ENCODE peak calls at places on chromosomes 7 and 10, in nine cellular contexts. O is BJ, A is AG09319, F is ascending aorta, H is neural crest cell, G is cardiac fibroblast, U is HFFc6, Q is body of pancreas, I is neural progenitor cell. V is an unnamed sample.

GRCh38 chr7:128891110-128891941 is 19.2 kb downstream of the KCP start:
- DNase-seq in O (no peak), A (no peak), F (no peak), H (no peak), G (no peak), U (no peak), Q (peak), I (peak), V (no peak)

GRCh38 chr7:94043299-94043698 is 39.1 kb upstream of the BET1 start:
- DNase-seq in O (no peak), A (no peak), F (no peak), H (no peak), G (peak), U (peak), Q (no peak), I (no peak), V (no peak)

GRCh38 chr10:12417341-12417740 is 68.0 kb downstream of the CAMK1D start:
- DNase-seq in O (no peak), A (no peak), F (no peak), H (no peak), G (no peak), U (no peak), Q (no peak), I (no peak), V (no peak)

GRCh38 chr7:14069961-14070360 is 80.5 kb upstream of the ETV1 start:
- DNase-seq in O (no peak), A (no peak), F (no peak), H (no peak), G (no peak), U (no peak), Q (no peak), I (no peak), V (no peak)

GRCh38 chr7:35878356-35878755 is 77.5 kb downstream of the SEPTIN7 start:
- DNase-seq in O (no peak), A (no peak), F (no peak), H (no peak), G (peak), U (peak), Q (no peak), I (no peak), V (no peak)

GRCh38 chr7:10343108-10343507 is 630.6 kb upstream of the PHF14 start:
- DNase-seq in O (no peak), A (no peak), F (no peak), H (no peak), G (no peak), U (no peak), Q (no peak), I (no peak), V (no peak)

GRCh38 chr10:103977204-103977603 is 10.3 kb downstream of the SLK start:
- DNase-seq in O (no peak), A (no peak), F (no peak), H (no peak), G (no peak), U (no peak), Q (no peak), I (no peak), V (no peak)

GRCh38 chr7:45026984-45027773 is 27.2 kb downstream of the CCM2 start:
- DNase-seq in O (no peak), A (peak), F (no peak), H (no peak), G (peak), U (no peak), Q (no peak), I (no peak), V (peak)

GRCh38 chr10:80186364-80187012 is 18.8 kb downstream of the ANXA11 start:
- DNase-seq in O (no peak), A (no peak), F (no peak), H (no peak), G (peak), U (no peak), Q (peak), I (no peak), V (peak)

GRCh38 chr7:40700653-40701475 is 566.1 kb downstream of the SUGCT start:
- DNase-seq in O (no peak), A (no peak), F (no peak), H (no peak), G (peak), U (peak), Q (no peak), I (no peak), V (no peak)

GRCh38 chr7:2003451-2003930 is 229.3 kb downstream of the MAD1L1 start:
- DNase-seq in O (no peak), A (no peak), F (peak), H (no peak), G (no peak), U (no peak), Q (peak), I (no peak), V (peak)

GRCh38 chr10:131860806-131861440 is 39.9 kb upstream of the PPP2R2D start:
- DNase-seq in O (no peak), A (no peak), F (no peak), H (no peak), G (no peak), U (no peak), Q (no peak), I (no peak), V (peak)

GRCh38 chr10:69636626-69637550 is 6.8 kb downstream of the FAM241B start:
- DNase-seq in O (no peak), A (no peak), F (no peak), H (no peak), G (peak), U (peak), Q (peak), I (peak), V (no peak)
- TF ChIP-seq CTCF in O (peak), A (no peak), F (peak), H (peak), G (peak), U (peak), Q (peak), I (peak), V (no peak)

GRCh38 chr7:150806863-150807262 is 6.3 kb downstream of the TMEM176A start:
- DNase-seq in O (no peak), A (no peak), F (no peak), H (no peak), G (no peak), U (no peak), Q (no peak), I (no peak), V (no peak)
- TF ChIP-seq CTCF in O (no peak), A (no peak), F (no peak), H (no peak), G (no peak), U (no peak), Q (no peak), I (no peak), V (no peak)

GRCh38 chr7:107384025-107384424 is 85.8 kb upstream of the GPR22 start:
- DNase-seq in O (no peak), A (no peak), F (no peak), H (no peak), G (no peak), U (no peak), Q (no peak), I (no peak), V (no peak)
- TF ChIP-seq CTCF in O (no peak), A (no peak), F (no peak), H (no peak), G (peak), U (peak), Q (no peak), I (no peak), V (no peak)

GRCh38 chr7:155407799-155408198 is 50.1 kb upstream of the EN2 start:
- DNase-seq in O (no peak), A (no peak), F (no peak), H (no peak), G (no peak), U (no peak), Q (no peak), I (no peak), V (no peak)

GRCh38 chr7:155408657-155409586 is 49.0 kb upstream of the EN2 start:
- DNase-seq in O (no peak), A (no peak), F (no peak), H (no peak), G (no peak), U (no peak), Q (no peak), I (peak), V (no peak)

GRCh38 chr7:155404976-155405375 is 53.0 kb upstream of the EN2 start:
- DNase-seq in O (no peak), A (no peak), F (no peak), H (no peak), G (no peak), U (no peak), Q (no peak), I (no peak), V (no peak)

GRCh38 chr7:155402941-155403340 is 55.0 kb upstream of the EN2 start:
- DNase-seq in O (no peak), A (no peak), F (no peak), H (no peak), G (no peak), U (no peak), Q (no peak), I (no peak), V (no peak)

GRCh38 chr7:155405399-155406318 is 52.3 kb upstream of the EN2 start:
- DNase-seq in O (no peak), A (no peak), F (no peak), H (no peak), G (no peak), U (no peak), Q (peak), I (peak), V (no peak)
- TF ChIP-seq CTCF in O (no peak), A (no peak), F (no peak), H (peak), G (no peak), U (peak), Q (no peak), I (peak), V (no peak)